ENCODE peak calls at places on chromosomes 12 and 14, in nine cellular contexts. R is H1, C is fibroblast of lung, X is PC-3, Q is HCT116, B is keratinocyte, W is mammary epithelial cell, Y is GM23248, D is mesenchymal stem cell. O is an unnamed sample.

GRCh38 chr12:54561164-54561563 is 11.8 kb downstream of the PDE1B start:
- DNase-seq in Q (no peak), D (no peak), X (no peak), Y (no peak), C (no peak), B (no peak), R (no peak), W (no peak), O (no peak)

GRCh38 chr12:79115743-79116142 is 251.2 kb downstream of the SYT1 start:
- DNase-seq in W (no peak), R (no peak), D (no peak), C (no peak), Y (no peak), Q (no peak), B (no peak), X (no peak), O (no peak)

GRCh38 chr12:50882563-50882962 is 39.8 kb downstream of the TMPRSS12 start:
- DNase-seq in W (no peak), R (no peak), B (no peak), Y (no peak), X (no peak), D (no peak), Q (no peak), C (no peak), O (no peak)

GRCh38 chr14:93084866-93085857 is 30.6 kb downstream of the ITPK1 start:
- DNase-seq in Y (no peak), W (no peak), R (no peak), B (no peak), C (no peak), X (no peak), Q (no peak), D (no peak), O (no peak)

GRCh38 chr14:94964931-94965330 is 192.4 kb downstream of the DICER1 start:
- DNase-seq in R (no peak), C (no peak), B (no peak), Q (no peak), D (no peak), X (no peak), W (no peak), Y (no peak), O (no peak)

GRCh38 chr12:126191037-126191891 is 1126.0 kb downstream of the AACS start:
- DNase-seq in Y (no peak), C (peak), X (no peak), D (no peak), W (no peak), B (no peak), Q (no peak), R (peak), O (no peak)

GRCh38 chr12:8644345-8645248 is 18.0 kb downstream of the MFAP5 start:
- DNase-seq in B (no peak), W (peak), X (no peak), D (no peak), C (no peak), Y (peak), R (no peak), Q (no peak), O (peak)

GRCh38 chr14:23829736-23830474 is 123.7 kb upstream of the DHRS4 start:
- DNase-seq in R (no peak), D (peak), B (peak), C (peak), W (peak), Y (peak), X (peak), Q (peak), O (no peak)

GRCh38 chr14:62039871-62040270 is 277.7 kb downstream of the SNAPC1 start:
- DNase-seq in Y (no peak), C (no peak), B (no peak), Q (no peak), W (no peak), R (no peak), D (no peak), X (no peak), O (no peak)

GRCh38 chr12:47604474-47604873 is 101.4 kb downstream of the RPAP3 start:
- DNase-seq in W (peak), Y (no peak), B (no peak), C (peak), D (no peak), X (peak), R (no peak), Q (no peak), O (no peak)

GRCh38 chr12:54701940-54702592 is 53.9 kb upstream of the DCD start:
- DNase-seq in X (peak), Q (peak), R (no peak), B (no peak), W (peak), C (peak), D (peak), Y (peak), O (no peak)

GRCh38 chr12:51245476-51246253 is 7.0 kb downstream of the DAZAP2 start:
- DNase-seq in X (no peak), D (no peak), W (no peak), Y (no peak), C (no peak), R (no peak), Q (no peak), B (no peak), O (no peak)

GRCh38 chr12:92096346-92097136 is 49.1 kb downstream of the BTG1 start:
- DNase-seq in D (peak), Q (no peak), R (no peak), Y (no peak), B (no peak), X (peak), W (no peak), C (peak), O (no peak)

GRCh38 chr12:31206038-31206670 is 119.8 kb downstream of the SINHCAF start:
- DNase-seq in Y (peak), W (peak), B (peak), R (no peak), C (peak), D (peak), Q (peak), X (peak), O (no peak)

GRCh38 chr14:105526781-105527380 is 498 bp downstream of the TMEM121 start:
- DNase-seq in B (no peak), X (no peak), C (no peak), Q (no peak), W (no peak), Y (peak), D (no peak), R (no peak), O (no peak)

GRCh38 chr12:112381421-112381897 is 772 bp downstream of the HECTD4 start:
- DNase-seq in X (peak), Q (no peak), B (no peak), R (no peak), D (peak), Y (peak), C (no peak), W (peak), O (peak)

GRCh38 chr14:49280566-49280965 is 305.6 kb downstream of the RPS29 start:
- DNase-seq in C (no peak), B (no peak), X (no peak), Y (no peak), Q (no peak), D (peak), R (no peak), W (no peak), O (no peak)

GRCh38 chr14:69152181-69152943 is 557 bp downstream of the DCAF5 start:
- DNase-seq in D (peak), B (no peak), Q (no peak), W (peak), X (peak), R (no peak), C (peak), Y (peak), O (peak)

GRCh38 chr14:55117816-55118441 is 11.1 kb upstream of the LGALS3 start:
- DNase-seq in R (no peak), W (peak), D (peak), X (no peak), Q (no peak), B (no peak), Y (peak), C (peak), O (peak)

GRCh38 chr14:90336985-90337384 is 5.2 kb upstream of the NRDE2 start:
- DNase-seq in C (no peak), B (no peak), X (peak), Q (no peak), Y (no peak), W (no peak), R (no peak), D (no peak), O (no peak)

GRCh38 chr14:22589096-22589839 is at the start of gene DAD1:
- DNase-seq in R (peak), C (peak), Q (peak), X (peak), W (peak), Y (peak), B (peak), D (peak), O (peak)

GRCh38 chr14:22588419-22589095 is 467 bp downstream of the DAD1 start:
- DNase-seq in Y (peak), R (no peak), C (peak), B (no peak), X (no peak), D (no peak), W (no peak), Q (no peak), O (no peak)

GRCh38 chr14:22583994-22584393 is 5.0 kb downstream of the DAD1 start:
- DNase-seq in R (no peak), X (no peak), B (no peak), C (no peak), D (no peak), Q (no peak), W (no peak), Y (peak), O (no peak)

GRCh38 chr14:22593189-22593588 is 4.2 kb upstream of the DAD1 start:
- DNase-seq in Y (no peak), X (no peak), D (no peak), B (no peak), C (no peak), Q (no peak), R (no peak), W (no peak), O (no peak)

GRCh38 chr14:22587247-22587646 is 1.8 kb downstream of the DAD1 start:
- DNase-seq in B (no peak), Q (no peak), W (no peak), X (no peak), R (no peak), Y (no peak), C (no peak), D (no peak), O (no peak)
- H3K9ac ChIP-seq in B (no peak), Q (no peak), W (no peak), X (no peak), R (no peak), Y (no peak), C (no peak), D (peak), O (no peak)

DNA sequence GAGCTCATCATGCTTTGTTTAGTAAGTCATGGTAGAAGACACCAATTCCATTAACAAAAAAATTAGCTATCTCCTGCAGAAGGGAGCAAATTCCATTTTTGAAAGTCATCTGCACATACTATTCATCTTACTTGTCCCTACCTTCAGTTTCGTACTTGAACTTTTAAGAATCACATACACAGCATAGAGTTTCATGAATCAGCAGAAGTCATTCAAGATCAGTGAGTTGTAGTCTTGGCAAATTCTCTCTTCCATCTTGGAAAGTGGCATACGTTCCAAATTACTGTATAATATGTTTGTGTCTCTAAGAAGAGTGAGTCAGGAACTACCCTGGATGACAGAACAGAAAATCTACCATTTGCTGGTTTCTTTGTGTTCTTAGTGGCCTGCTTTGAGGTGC is 14.1 kb downstream of the VRK1 start:
- DNase-seq in C (peak), R (no peak), W (peak), Y (peak), D (no peak), B (peak), X (peak), Q (no peak), O (no peak)
- H3K9ac ChIP-seq in C (no peak), R (no peak), W (no peak), Y (no peak), D (peak), B (no peak), X (no peak), Q (no peak), O (no peak)

DNA sequence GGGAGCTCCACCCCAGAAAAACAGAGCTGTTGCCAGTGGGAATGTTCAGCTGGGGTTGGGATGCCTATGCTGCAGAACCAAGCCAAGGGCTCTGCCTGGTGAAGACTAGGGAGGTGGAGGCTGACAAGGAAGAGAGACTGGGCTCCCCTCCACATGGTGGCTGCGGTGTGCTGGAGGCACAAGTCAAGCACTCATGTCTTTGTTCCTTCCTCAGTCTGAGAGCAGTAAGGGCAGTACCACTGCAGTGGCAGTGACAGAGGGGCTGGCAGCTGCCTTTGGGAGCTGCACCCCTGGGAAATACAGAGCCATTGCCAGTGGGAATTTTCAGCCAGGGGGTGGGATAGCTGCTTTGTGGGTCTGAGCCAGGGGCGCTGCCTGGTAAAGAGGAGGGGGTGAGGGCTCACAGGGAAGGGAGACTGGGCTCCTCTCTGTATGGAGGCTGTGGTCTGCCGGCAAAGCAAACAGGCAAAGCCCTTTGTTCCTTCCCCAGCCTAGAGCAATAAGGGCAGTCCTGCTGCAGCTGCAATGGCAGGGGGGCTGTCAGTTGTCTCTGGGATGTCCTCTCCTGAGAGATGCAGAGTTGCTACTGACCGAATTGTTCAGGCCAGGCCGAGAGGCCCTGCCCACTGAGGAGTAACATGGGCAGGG is 255.9 kb downstream of the RAD51B start:
- DNase-seq in C (no peak), Q (no peak), W (no peak), Y (no peak), R (no peak), D (no peak), B (no peak), X (no peak), O (no peak)
- H3K9ac ChIP-seq in C (no peak), Q (no peak), W (no peak), Y (no peak), R (no peak), D (no peak), B (no peak), X (no peak), O (no peak)

GRCh38 chr14:101369916-101370592 is 191.2 kb upstream of the DIO3 start:
- DNase-seq in Q (no peak), W (no peak), Y (no peak), X (no peak), D (no peak), B (no peak), C (no peak), R (no peak), O (no peak)
- H3K9ac ChIP-seq in Q (no peak), W (no peak), Y (no peak), X (no peak), D (no peak), B (no peak), C (no peak), R (no peak), O (no peak)

DNA sequence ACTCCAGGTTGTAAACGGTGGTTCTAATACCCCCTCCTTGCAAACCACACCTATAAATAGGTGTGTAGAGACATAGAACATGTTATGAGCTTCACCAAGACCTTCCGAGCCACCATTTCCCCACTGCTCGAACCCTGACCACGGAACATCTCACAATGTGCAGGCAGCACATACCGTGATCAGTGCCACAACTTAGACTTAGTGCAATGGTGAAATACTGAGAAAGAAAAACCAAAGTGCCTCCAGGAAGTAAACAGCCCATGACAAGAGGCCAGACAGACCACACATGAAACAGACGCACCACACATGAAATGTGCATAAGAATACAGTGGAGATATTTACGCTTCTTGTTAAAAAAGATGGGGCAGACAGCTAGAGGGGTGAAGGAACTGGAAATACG is 166.9 kb upstream of the CCND2 start:
- DNase-seq in D (no peak), Q (no peak), B (no peak), C (no peak), Y (no peak), W (no peak), X (no peak), R (no peak), O (no peak)
- H3K9ac ChIP-seq in D (no peak), Q (no peak), B (no peak), C (no peak), Y (no peak), W (no peak), X (no peak), R (no peak), O (no peak)

DNA sequence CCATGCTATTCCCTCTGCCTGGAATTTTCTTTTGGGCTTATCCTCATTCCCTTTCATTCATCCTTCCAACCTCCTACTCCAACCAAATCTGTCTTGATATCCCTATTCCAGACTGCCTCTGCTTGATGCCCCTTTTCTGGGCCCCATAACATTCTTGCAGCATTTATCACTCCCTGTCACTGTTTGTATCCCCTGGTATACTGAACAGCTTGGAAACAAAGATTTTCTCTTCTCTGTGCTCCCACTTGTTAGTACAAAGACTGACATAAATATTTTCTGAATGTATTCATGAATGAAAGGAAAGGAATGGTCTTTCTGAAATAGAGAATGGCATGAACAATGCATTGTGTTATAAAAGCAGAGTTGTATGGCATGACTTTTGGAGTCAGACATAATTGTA is 7.5 kb downstream of the IRAK4 start:
- DNase-seq in B (no peak), W (peak), R (no peak), C (peak), X (peak), D (peak), Y (peak), Q (no peak), O (no peak)
- H3K9ac ChIP-seq in B (no peak), W (no peak), R (no peak), C (no peak), X (no peak), D (no peak), Y (no peak), Q (no peak), O (no peak)

GRCh38 chr14:100375273-100375962 is 52.3 kb downstream of the SLC25A47 start:
- DNase-seq in W (peak), X (peak), R (peak), D (peak), Y (peak), C (peak), Q (peak), B (no peak), O (peak)

GRCh38 chr14:100374270-100374669 is 51.1 kb downstream of the SLC25A47 start:
- DNase-seq in Q (no peak), B (no peak), Y (no peak), C (no peak), R (no peak), W (no peak), D (no peak), X (no peak), O (no peak)

GRCh38 chr14:100374891-100375272 is 51.7 kb downstream of the SLC25A47 start:
- DNase-seq in X (no peak), B (no peak), C (no peak), W (peak), Q (no peak), D (no peak), Y (no peak), R (no peak), O (no peak)

GRCh38 chr14:100375963-100376735 is 53.0 kb downstream of the SLC25A47 start:
- DNase-seq in X (peak), R (peak), C (peak), D (peak), W (peak), B (peak), Y (peak), Q (peak), O (peak)

DNA sequence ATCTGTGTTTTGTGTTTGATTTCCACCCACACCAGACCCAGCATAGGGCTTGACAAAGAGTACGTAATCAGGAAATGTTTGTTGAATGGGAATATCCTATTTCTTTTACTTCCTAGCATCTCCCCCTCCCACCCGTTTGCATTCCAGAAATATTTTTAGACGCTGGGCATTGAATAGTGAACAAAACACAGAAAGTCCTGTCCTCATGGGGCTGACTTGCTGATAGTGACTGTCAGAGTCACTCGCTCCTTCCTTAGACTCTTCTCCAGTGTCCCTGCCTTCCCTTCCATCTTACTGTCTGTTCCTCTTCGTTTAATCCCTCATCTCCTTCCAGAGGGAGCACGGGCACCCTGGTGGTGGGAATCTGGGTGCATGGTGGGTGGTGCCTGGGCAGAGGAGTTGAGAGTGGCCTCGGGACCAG is 53.6 kb downstream of the SLC25A47 start:
- DNase-seq in Q (no peak), B (no peak), R (no peak), Y (peak), D (peak), X (peak), C (peak), W (peak), O (no peak)
- H3K9ac ChIP-seq in Q (peak), B (peak), R (peak), Y (peak), D (peak), X (peak), C (peak), W (peak), O (peak)

GRCh38 chr14:79730911-79731310 is 480.4 kb downstream of the DIO2 start:
- DNase-seq in R (no peak), B (no peak), D (no peak), Y (no peak), X (no peak), Q (no peak), W (no peak), C (peak), O (peak)
- H3K9ac ChIP-seq in R (no peak), B (no peak), D (no peak), Y (no peak), X (no peak), Q (no peak), W (no peak), C (no peak), O (no peak)

GRCh38 chr12:2627343-2628191 is 167.2 kb upstream of the FKBP4 start:
- DNase-seq in D (no peak), Y (no peak), Q (no peak), X (no peak), W (no peak), C (no peak), B (no peak), R (no peak), O (no peak)
- H3K9ac ChIP-seq in D (no peak), Y (no peak), Q (no peak), X (no peak), W (no peak), C (no peak), B (no peak), R (no peak), O (no peak)

O was measured in DND-41.